ENCODE peak calls at places on chromosomes 5 and 9, in seven cellular contexts. One of them, this sample, is unnamed.

GRCh38 chr5:54534306-54534705 is 16.7 kb downstream of the SNX18 start:
- DNase-seq in mesenchymal stem cell: no peak
- DNase-seq in H9: no peak
- DNase-seq in neuronal stem cell: no peak
- DNase-seq in IMR-90: no peak
- DNase-seq in mesendoderm: no peak
- DNase-seq in trophoblast cell: no peak
- DNase-seq in this sample: no peak

GRCh38 chr9:97468658-97469448 is 32.6 kb upstream of the TMOD1 start:
- DNase-seq in mesenchymal stem cell: peak
- DNase-seq in H9: peak
- DNase-seq in neuronal stem cell: peak
- DNase-seq in IMR-90: peak
- DNase-seq in mesendoderm: peak
- DNase-seq in trophoblast cell: peak
- DNase-seq in this sample: peak

GRCh38 chr5:54844905-54845566 is 140.4 kb downstream of the ESM1 start:
- DNase-seq in mesenchymal stem cell: peak
- DNase-seq in H9: no peak
- DNase-seq in neuronal stem cell: peak
- DNase-seq in IMR-90: peak
- DNase-seq in mesendoderm: peak
- DNase-seq in trophoblast cell: peak
- DNase-seq in this sample: no peak

GRCh38 chr9:121021294-121021693 is 28.8 kb downstream of the C5 start:
- DNase-seq in mesenchymal stem cell: no peak
- DNase-seq in H9: no peak
- DNase-seq in neuronal stem cell: no peak
- DNase-seq in IMR-90: no peak
- DNase-seq in mesendoderm: no peak
- DNase-seq in trophoblast cell: no peak
- DNase-seq in this sample: no peak

GRCh38 chr5:176743828-176744583 is 66.4 kb upstream of the UNC5A start:
- DNase-seq in mesenchymal stem cell: no peak
- DNase-seq in H9: peak
- DNase-seq in neuronal stem cell: no peak
- DNase-seq in IMR-90: no peak
- DNase-seq in mesendoderm: no peak
- DNase-seq in trophoblast cell: no peak
- DNase-seq in this sample: no peak

GRCh38 chr9:14312721-14313377 is 1.1 kb downstream of the NFIB start:
- DNase-seq in mesenchymal stem cell: peak
- DNase-seq in H9: peak
- DNase-seq in neuronal stem cell: peak
- DNase-seq in IMR-90: no peak
- DNase-seq in mesendoderm: peak
- DNase-seq in trophoblast cell: no peak
- DNase-seq in this sample: no peak

GRCh38 chr5:145350501-145350900 is 484.6 kb downstream of the PRELID2 start:
- DNase-seq in mesenchymal stem cell: no peak
- DNase-seq in H9: no peak
- DNase-seq in neuronal stem cell: no peak
- DNase-seq in IMR-90: peak
- DNase-seq in mesendoderm: no peak
- DNase-seq in trophoblast cell: no peak
- DNase-seq in this sample: no peak

GRCh38 chr5:17340816-17341215 is 123.4 kb downstream of the BASP1 start:
- DNase-seq in mesenchymal stem cell: peak
- DNase-seq in H9: no peak
- DNase-seq in neuronal stem cell: no peak
- DNase-seq in IMR-90: peak
- DNase-seq in mesendoderm: no peak
- DNase-seq in trophoblast cell: no peak
- DNase-seq in this sample: no peak

GRCh38 chr9:132025766-132026165 is 53.9 kb downstream of the MED27 start:
- DNase-seq in mesenchymal stem cell: no peak
- DNase-seq in H9: no peak
- DNase-seq in neuronal stem cell: no peak
- DNase-seq in IMR-90: no peak
- DNase-seq in mesendoderm: no peak
- DNase-seq in trophoblast cell: no peak
- DNase-seq in this sample: no peak

GRCh38 chr9:5718296-5719032 is 89.6 kb downstream of the RIC1 start:
- DNase-seq in mesenchymal stem cell: no peak
- DNase-seq in H9: no peak
- DNase-seq in neuronal stem cell: no peak
- DNase-seq in IMR-90: peak
- DNase-seq in mesendoderm: peak
- DNase-seq in trophoblast cell: no peak
- DNase-seq in this sample: no peak

GRCh38 chr5:131782717-131783116 is 14.1 kb downstream of the FNIP1 start:
- DNase-seq in mesenchymal stem cell: no peak
- DNase-seq in H9: no peak
- DNase-seq in neuronal stem cell: no peak
- DNase-seq in IMR-90: no peak
- DNase-seq in mesendoderm: no peak
- DNase-seq in trophoblast cell: no peak
- DNase-seq in this sample: no peak

GRCh38 chr9:114687034-114687433 is 5.0 kb upstream of the TEX48 start:
- DNase-seq in mesenchymal stem cell: no peak
- DNase-seq in H9: no peak
- DNase-seq in neuronal stem cell: no peak
- DNase-seq in IMR-90: peak
- DNase-seq in mesendoderm: no peak
- DNase-seq in trophoblast cell: no peak
- DNase-seq in this sample: no peak

GRCh38 chr9:115808108-115808507 is 345.5 kb upstream of the PAPPA start:
- DNase-seq in mesenchymal stem cell: no peak
- DNase-seq in H9: no peak
- DNase-seq in neuronal stem cell: no peak
- DNase-seq in IMR-90: no peak
- DNase-seq in mesendoderm: no peak
- DNase-seq in trophoblast cell: peak
- DNase-seq in this sample: no peak

GRCh38 chr5:58015175-58015574 is 444.7 kb downstream of the PLK2 start:
- DNase-seq in mesenchymal stem cell: peak
- DNase-seq in H9: no peak
- DNase-seq in neuronal stem cell: no peak
- DNase-seq in IMR-90: no peak
- DNase-seq in mesendoderm: no peak
- DNase-seq in trophoblast cell: peak
- DNase-seq in this sample: no peak

GRCh38 chr5:107554776-107555424 is 115.8 kb downstream of the EFNA5 start:
- DNase-seq in mesenchymal stem cell: no peak
- DNase-seq in H9: no peak
- DNase-seq in neuronal stem cell: no peak
- DNase-seq in IMR-90: no peak
- DNase-seq in mesendoderm: no peak
- DNase-seq in trophoblast cell: peak
- DNase-seq in this sample: no peak

GRCh38 chr5:96302174-96302738 is 130.8 kb downstream of the PCSK1 start:
- DNase-seq in mesenchymal stem cell: no peak
- DNase-seq in H9: peak
- DNase-seq in neuronal stem cell: no peak
- DNase-seq in IMR-90: no peak
- DNase-seq in mesendoderm: peak
- DNase-seq in trophoblast cell: no peak
- DNase-seq in this sample: no peak

GRCh38 chr5:16550316-16550952 is 66.4 kb downstream of the RETREG1 start:
- DNase-seq in mesenchymal stem cell: peak
- DNase-seq in H9: peak
- DNase-seq in neuronal stem cell: no peak
- DNase-seq in IMR-90: peak
- DNase-seq in mesendoderm: peak
- DNase-seq in trophoblast cell: peak
- DNase-seq in this sample: peak

GRCh38 chr9:134344068-134344820 is 18.0 kb downstream of the RXRA start:
- DNase-seq in mesenchymal stem cell: no peak
- DNase-seq in H9: no peak
- DNase-seq in neuronal stem cell: no peak
- DNase-seq in IMR-90: peak
- DNase-seq in mesendoderm: no peak
- DNase-seq in trophoblast cell: no peak
- DNase-seq in this sample: no peak

GRCh38 chr5:93378073-93378472 is 202.9 kb downstream of the NR2F1-AS1 start:
- DNase-seq in mesenchymal stem cell: peak
- DNase-seq in H9: no peak
- DNase-seq in neuronal stem cell: no peak
- DNase-seq in IMR-90: peak
- DNase-seq in mesendoderm: no peak
- DNase-seq in trophoblast cell: no peak
- DNase-seq in this sample: no peak

GRCh38 chr9:79988126-79988525 is 416.4 kb downstream of the TLE4 start:
- DNase-seq in mesenchymal stem cell: no peak
- DNase-seq in H9: no peak
- DNase-seq in neuronal stem cell: no peak
- DNase-seq in IMR-90: no peak
- DNase-seq in mesendoderm: no peak
- DNase-seq in trophoblast cell: no peak
- DNase-seq in this sample: no peak

GRCh38 chr5:76264681-76265080 is 138.4 kb upstream of the IQGAP2 start:
- DNase-seq in mesenchymal stem cell: no peak
- DNase-seq in H9: no peak
- DNase-seq in neuronal stem cell: no peak
- DNase-seq in IMR-90: no peak
- DNase-seq in mesendoderm: no peak
- DNase-seq in trophoblast cell: no peak
- DNase-seq in this sample: no peak

GRCh38 chr9:135248721-135249120 is 161.3 kb downstream of the OLFM1 start:
- DNase-seq in mesenchymal stem cell: no peak
- DNase-seq in H9: no peak
- DNase-seq in neuronal stem cell: no peak
- DNase-seq in IMR-90: no peak
- DNase-seq in mesendoderm: no peak
- DNase-seq in trophoblast cell: no peak
- DNase-seq in this sample: no peak

GRCh38 chr5:1594336-1595106 is 70.8 kb upstream of the LPCAT1 start:
- DNase-seq in mesenchymal stem cell: peak
- DNase-seq in H9: peak
- DNase-seq in neuronal stem cell: peak
- DNase-seq in IMR-90: no peak
- DNase-seq in mesendoderm: peak
- DNase-seq in trophoblast cell: peak
- DNase-seq in this sample: peak

GRCh38 chr5:134477462-134478245 is 47.8 kb upstream of the JADE2 start:
- DNase-seq in mesenchymal stem cell: peak
- DNase-seq in H9: no peak
- DNase-seq in neuronal stem cell: no peak
- DNase-seq in IMR-90: no peak
- DNase-seq in mesendoderm: peak
- DNase-seq in trophoblast cell: peak
- DNase-seq in this sample: no peak

GRCh38 chr9:87160148-87161107 is 213.1 kb upstream of the GAS1 start:
- DNase-seq in mesenchymal stem cell: no peak
- DNase-seq in H9: no peak
- DNase-seq in neuronal stem cell: no peak
- DNase-seq in IMR-90: no peak
- DNase-seq in mesendoderm: no peak
- DNase-seq in trophoblast cell: no peak
- DNase-seq in this sample: no peak

GRCh38 chr9:32404402-32404801 is 20.0 kb downstream of the ACO1 start:
- DNase-seq in mesenchymal stem cell: no peak
- DNase-seq in H9: no peak
- DNase-seq in neuronal stem cell: no peak
- DNase-seq in IMR-90: no peak
- DNase-seq in mesendoderm: no peak
- DNase-seq in trophoblast cell: no peak
- DNase-seq in this sample: no peak

GRCh38 chr5:57445006-57445714 is 37.5 kb downstream of the ACTBL2 start:
- DNase-seq in mesenchymal stem cell: peak
- DNase-seq in H9: no peak
- DNase-seq in neuronal stem cell: no peak
- DNase-seq in IMR-90: no peak
- DNase-seq in mesendoderm: no peak
- DNase-seq in trophoblast cell: no peak
- DNase-seq in this sample: no peak

GRCh38 chr9:11702529-11702928 is 990.7 kb upstream of the TYRP1 start:
- DNase-seq in mesenchymal stem cell: no peak
- DNase-seq in H9: no peak
- DNase-seq in neuronal stem cell: no peak
- DNase-seq in IMR-90: no peak
- DNase-seq in mesendoderm: no peak
- DNase-seq in trophoblast cell: no peak
- DNase-seq in this sample: no peak

GRCh38 chr9:11697101-11697500 is 996.1 kb upstream of the TYRP1 start:
- DNase-seq in mesenchymal stem cell: no peak
- DNase-seq in H9: no peak
- DNase-seq in neuronal stem cell: no peak
- DNase-seq in IMR-90: no peak
- DNase-seq in mesendoderm: no peak
- DNase-seq in trophoblast cell: no peak
- DNase-seq in this sample: no peak

GRCh38 chr9:11701706-11702105 is 991.5 kb upstream of the TYRP1 start:
- DNase-seq in mesenchymal stem cell: no peak
- DNase-seq in H9: no peak
- DNase-seq in neuronal stem cell: no peak
- DNase-seq in IMR-90: no peak
- DNase-seq in mesendoderm: no peak
- DNase-seq in trophoblast cell: no peak
- DNase-seq in this sample: no peak
- H2BK5ac ChIP-seq in mesenchymal stem cell: no peak
- H2BK5ac ChIP-seq in H9: no peak
- H2BK5ac ChIP-seq in neuronal stem cell: no peak
- H2BK5ac ChIP-seq in IMR-90: no peak
- H2BK5ac ChIP-seq in mesendoderm: no peak
- H2BK5ac ChIP-seq in trophoblast cell: no peak
- H2BK5ac ChIP-seq in this sample: no peak

DNA sequence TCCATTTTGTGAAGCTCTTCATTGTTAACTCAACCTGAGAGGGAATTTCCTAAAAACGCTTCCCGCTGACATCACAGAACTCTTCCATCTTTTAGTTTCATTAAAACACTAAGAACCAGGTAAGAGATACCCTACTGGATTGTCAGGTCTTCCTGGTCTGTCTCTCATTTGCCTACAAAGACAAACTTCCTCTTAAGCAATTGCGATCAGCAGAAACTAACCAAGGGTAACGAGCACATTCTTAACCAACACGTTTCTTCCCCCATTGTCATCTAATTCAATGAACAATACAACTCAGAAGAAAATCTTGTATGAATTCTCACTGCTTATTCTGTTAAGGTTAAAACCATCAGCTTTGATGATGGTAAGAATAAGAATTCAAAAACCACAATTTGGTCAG is 6.6 kb downstream of the FBXW11 start:
- DNase-seq in mesenchymal stem cell: no peak
- DNase-seq in H9: no peak
- DNase-seq in neuronal stem cell: no peak
- DNase-seq in IMR-90: no peak
- DNase-seq in mesendoderm: peak
- DNase-seq in trophoblast cell: no peak
- DNase-seq in this sample: no peak
- H2BK5ac ChIP-seq in mesenchymal stem cell: no peak
- H2BK5ac ChIP-seq in H9: no peak
- H2BK5ac ChIP-seq in neuronal stem cell: no peak
- H2BK5ac ChIP-seq in IMR-90: no peak
- H2BK5ac ChIP-seq in mesendoderm: no peak
- H2BK5ac ChIP-seq in trophoblast cell: no peak
- H2BK5ac ChIP-seq in this sample: no peak

GRCh38 chr5:119379929-119380328 is 24.1 kb downstream of the TNFAIP8 start:
- DNase-seq in mesenchymal stem cell: no peak
- DNase-seq in H9: no peak
- DNase-seq in neuronal stem cell: no peak
- DNase-seq in IMR-90: no peak
- DNase-seq in mesendoderm: no peak
- DNase-seq in trophoblast cell: no peak
- DNase-seq in this sample: no peak
- H2BK5ac ChIP-seq in mesenchymal stem cell: no peak
- H2BK5ac ChIP-seq in H9: no peak
- H2BK5ac ChIP-seq in neuronal stem cell: no peak
- H2BK5ac ChIP-seq in IMR-90: no peak
- H2BK5ac ChIP-seq in mesendoderm: no peak
- H2BK5ac ChIP-seq in trophoblast cell: no peak
- H2BK5ac ChIP-seq in this sample: no peak

GRCh38 chr5:128345247-128345646 is 192.8 kb downstream of the FBN2 start:
- DNase-seq in mesenchymal stem cell: no peak
- DNase-seq in H9: no peak
- DNase-seq in neuronal stem cell: no peak
- DNase-seq in IMR-90: no peak
- DNase-seq in mesendoderm: no peak
- DNase-seq in trophoblast cell: no peak
- DNase-seq in this sample: no peak
- H2BK5ac ChIP-seq in mesenchymal stem cell: no peak
- H2BK5ac ChIP-seq in H9: no peak
- H2BK5ac ChIP-seq in neuronal stem cell: peak
- H2BK5ac ChIP-seq in IMR-90: no peak
- H2BK5ac ChIP-seq in mesendoderm: no peak
- H2BK5ac ChIP-seq in trophoblast cell: no peak
- H2BK5ac ChIP-seq in this sample: no peak